ENCODE peak calls at places on chromosome 5, in nine cellular contexts. One of them, this sample, is unnamed.

GRCh38 chr5:135015942-135016341 is 18.1 kb downstream of the PITX1 start:
- DNase-seq in HCEC 1CT: no peak
- DNase-seq in astrocyte of the spinal cord: no peak
- DNase-seq in right lobe of liver: no peak
- DNase-seq in activated T-helper 9 cell treated with anti-CD3 and anti-CD28 coated beads, Interleukin-2, amount 50 U/mL, for 16 hours: no peak
- DNase-seq in NCI-H774: no peak
- DNase-seq in fibroblast of lung: no peak
- DNase-seq in fibroblast of the conjunctiva: no peak
- DNase-seq in NCI-H510A treated with DMSO at 0.1 percent for 48 hours: no peak
- DNase-seq in this sample: no peak

GRCh38 chr5:36657563-36657995 is 51.2 kb downstream of the SLC1A3 start:
- DNase-seq in HCEC 1CT: peak; percentile 99
- DNase-seq in astrocyte of the spinal cord: peak; percentile 99
- DNase-seq in right lobe of liver: peak; percentile 72
- DNase-seq in activated T-helper 9 cell treated with anti-CD3 and anti-CD28 coated beads, Interleukin-2, amount 50 U/mL, for 16 hours: no peak
- DNase-seq in NCI-H774: no peak
- DNase-seq in fibroblast of lung: peak; percentile 100
- DNase-seq in fibroblast of the conjunctiva: peak; percentile 99
- DNase-seq in NCI-H510A treated with DMSO at 0.1 percent for 48 hours: no peak
- DNase-seq in this sample: no peak

GRCh38 chr5:142095651-142096330 is 12.8 kb upstream of the NDFIP1 start:
- DNase-seq in HCEC 1CT: no peak
- DNase-seq in astrocyte of the spinal cord: no peak
- DNase-seq in right lobe of liver: no peak
- DNase-seq in activated T-helper 9 cell treated with anti-CD3 and anti-CD28 coated beads, Interleukin-2, amount 50 U/mL, for 16 hours: peak; percentile 70
- DNase-seq in NCI-H774: no peak
- DNase-seq in fibroblast of lung: no peak
- DNase-seq in fibroblast of the conjunctiva: no peak
- DNase-seq in NCI-H510A treated with DMSO at 0.1 percent for 48 hours: no peak
- DNase-seq in this sample: no peak

GRCh38 chr5:40386293-40386692 is 293.4 kb upstream of the PTGER4 start:
- DNase-seq in HCEC 1CT: no peak
- DNase-seq in astrocyte of the spinal cord: peak; percentile 66
- DNase-seq in right lobe of liver: no peak
- DNase-seq in activated T-helper 9 cell treated with anti-CD3 and anti-CD28 coated beads, Interleukin-2, amount 50 U/mL, for 16 hours: no peak
- DNase-seq in NCI-H774: no peak
- DNase-seq in fibroblast of lung: peak; percentile 18
- DNase-seq in fibroblast of the conjunctiva: no peak
- DNase-seq in NCI-H510A treated with DMSO at 0.1 percent for 48 hours: no peak
- DNase-seq in this sample: no peak

GRCh38 chr5:148776261-148776660 is 50.1 kb upstream of the ADRB2 start:
- DNase-seq in HCEC 1CT: no peak
- DNase-seq in astrocyte of the spinal cord: no peak
- DNase-seq in right lobe of liver: no peak
- DNase-seq in activated T-helper 9 cell treated with anti-CD3 and anti-CD28 coated beads, Interleukin-2, amount 50 U/mL, for 16 hours: no peak
- DNase-seq in NCI-H774: no peak
- DNase-seq in fibroblast of lung: no peak
- DNase-seq in fibroblast of the conjunctiva: no peak
- DNase-seq in NCI-H510A treated with DMSO at 0.1 percent for 48 hours: no peak
- DNase-seq in this sample: no peak

GRCh38 chr5:1886634-1887399 is 4.1 kb upstream of the IRX4 start:
- DNase-seq in HCEC 1CT: no peak
- DNase-seq in astrocyte of the spinal cord: no peak
- DNase-seq in right lobe of liver: no peak
- DNase-seq in activated T-helper 9 cell treated with anti-CD3 and anti-CD28 coated beads, Interleukin-2, amount 50 U/mL, for 16 hours: no peak
- DNase-seq in NCI-H774: no peak
- DNase-seq in fibroblast of lung: no peak
- DNase-seq in fibroblast of the conjunctiva: no peak
- DNase-seq in NCI-H510A treated with DMSO at 0.1 percent for 48 hours: no peak
- DNase-seq in this sample: no peak

GRCh38 chr5:14675309-14675708 is 10.8 kb downstream of the OTULIN start:
- DNase-seq in HCEC 1CT: no peak
- DNase-seq in astrocyte of the spinal cord: peak; percentile 48
- DNase-seq in right lobe of liver: no peak
- DNase-seq in activated T-helper 9 cell treated with anti-CD3 and anti-CD28 coated beads, Interleukin-2, amount 50 U/mL, for 16 hours: no peak
- DNase-seq in NCI-H774: no peak
- DNase-seq in fibroblast of lung: peak; percentile 53
- DNase-seq in fibroblast of the conjunctiva: no peak
- DNase-seq in NCI-H510A treated with DMSO at 0.1 percent for 48 hours: no peak
- DNase-seq in this sample: no peak

GRCh38 chr5:167452186-167452585 is 839.3 kb upstream of the WWC1 start:
- DNase-seq in HCEC 1CT: no peak
- DNase-seq in astrocyte of the spinal cord: no peak
- DNase-seq in right lobe of liver: no peak
- DNase-seq in activated T-helper 9 cell treated with anti-CD3 and anti-CD28 coated beads, Interleukin-2, amount 50 U/mL, for 16 hours: no peak
- DNase-seq in NCI-H774: no peak
- DNase-seq in fibroblast of lung: peak; percentile 65
- DNase-seq in fibroblast of the conjunctiva: no peak
- DNase-seq in NCI-H510A treated with DMSO at 0.1 percent for 48 hours: no peak
- DNase-seq in this sample: no peak

GRCh38 chr5:114191441-114191840 is 170.4 kb upstream of the KCNN2 start:
- DNase-seq in HCEC 1CT: peak; percentile 26
- DNase-seq in astrocyte of the spinal cord: peak; percentile 2
- DNase-seq in right lobe of liver: no peak
- DNase-seq in activated T-helper 9 cell treated with anti-CD3 and anti-CD28 coated beads, Interleukin-2, amount 50 U/mL, for 16 hours: no peak
- DNase-seq in NCI-H774: no peak
- DNase-seq in fibroblast of lung: no peak
- DNase-seq in fibroblast of the conjunctiva: no peak
- DNase-seq in NCI-H510A treated with DMSO at 0.1 percent for 48 hours: no peak
- DNase-seq in this sample: no peak

GRCh38 chr5:135057233-135057632 is 23.2 kb upstream of the PITX1 start:
- DNase-seq in HCEC 1CT: no peak
- DNase-seq in astrocyte of the spinal cord: no peak
- DNase-seq in right lobe of liver: no peak
- DNase-seq in activated T-helper 9 cell treated with anti-CD3 and anti-CD28 coated beads, Interleukin-2, amount 50 U/mL, for 16 hours: no peak
- DNase-seq in NCI-H774: no peak
- DNase-seq in fibroblast of lung: no peak
- DNase-seq in fibroblast of the conjunctiva: no peak
- DNase-seq in NCI-H510A treated with DMSO at 0.1 percent for 48 hours: no peak
- DNase-seq in this sample: no peak

GRCh38 chr5:72722792-72723402 is 93.6 kb upstream of the TNPO1 start:
- DNase-seq in HCEC 1CT: no peak
- DNase-seq in astrocyte of the spinal cord: no peak
- DNase-seq in right lobe of liver: no peak
- DNase-seq in activated T-helper 9 cell treated with anti-CD3 and anti-CD28 coated beads, Interleukin-2, amount 50 U/mL, for 16 hours: no peak
- DNase-seq in NCI-H774: no peak
- DNase-seq in fibroblast of lung: no peak
- DNase-seq in fibroblast of the conjunctiva: no peak
- DNase-seq in NCI-H510A treated with DMSO at 0.1 percent for 48 hours: no peak
- DNase-seq in this sample: no peak

GRCh38 chr5:122515709-122516431 is 203.8 kb downstream of the SNCAIP start:
- DNase-seq in HCEC 1CT: peak; percentile 65
- DNase-seq in astrocyte of the spinal cord: peak; percentile 77
- DNase-seq in right lobe of liver: peak; percentile 54
- DNase-seq in activated T-helper 9 cell treated with anti-CD3 and anti-CD28 coated beads, Interleukin-2, amount 50 U/mL, for 16 hours: no peak
- DNase-seq in NCI-H774: peak; percentile 58
- DNase-seq in fibroblast of lung: peak; percentile 62
- DNase-seq in fibroblast of the conjunctiva: peak; percentile 78
- DNase-seq in NCI-H510A treated with DMSO at 0.1 percent for 48 hours: peak; percentile 60
- DNase-seq in this sample: no peak

GRCh38 chr5:179872356-179873160 is 13.9 kb upstream of the MRNIP start:
- DNase-seq in HCEC 1CT: no peak
- DNase-seq in astrocyte of the spinal cord: no peak
- DNase-seq in right lobe of liver: no peak
- DNase-seq in activated T-helper 9 cell treated with anti-CD3 and anti-CD28 coated beads, Interleukin-2, amount 50 U/mL, for 16 hours: no peak
- DNase-seq in NCI-H774: no peak
- DNase-seq in fibroblast of lung: no peak
- DNase-seq in fibroblast of the conjunctiva: no peak
- DNase-seq in NCI-H510A treated with DMSO at 0.1 percent for 48 hours: no peak
- DNase-seq in this sample: no peak

This sample was measured in substantia nigra.